ENCODE peak calls at places on chromosomes 6 and 20, in nine cellular contexts. One of them, this sample, is unnamed.

GRCh38 chr6:99810942-99811633 is 182.9 kb downstream of the MCHR2 start:
- DNase-seq in body of pancreas: no peak
- DNase-seq in fibroblast of pulmonary artery: no peak
- DNase-seq in pancreas: no peak
- DNase-seq in psoas muscle: no peak
- DNase-seq in neural crest cell: no peak
- DNase-seq in fibroblast of lung: no peak
- DNase-seq in cardiac fibroblast: no peak
- DNase-seq in mesothelial cell of epicardium: no peak
- DNase-seq in this sample: no peak

GRCh38 chr6:150186129-150186898 is 43.5 kb downstream of the PPP1R14C start:
- DNase-seq in fibroblast of lung: no peak
- DNase-seq in neural crest cell: no peak
- DNase-seq in psoas muscle: no peak
- DNase-seq in cardiac fibroblast: no peak
- DNase-seq in mesothelial cell of epicardium: no peak
- DNase-seq in fibroblast of pulmonary artery: no peak
- DNase-seq in body of pancreas: no peak
- DNase-seq in pancreas: no peak
- DNase-seq in this sample: no peak

GRCh38 chr20:1287306-1287705 is 21.2 kb downstream of the SNPH start:
- DNase-seq in cardiac fibroblast: no peak
- DNase-seq in neural crest cell: no peak
- DNase-seq in fibroblast of pulmonary artery: no peak
- DNase-seq in mesothelial cell of epicardium: no peak
- DNase-seq in psoas muscle: no peak
- DNase-seq in fibroblast of lung: no peak
- DNase-seq in pancreas: no peak
- DNase-seq in body of pancreas: no peak
- DNase-seq in this sample: no peak

GRCh38 chr20:51512645-51513044 is 29.9 kb downstream of the NFATC2 start:
- DNase-seq in body of pancreas: no peak
- DNase-seq in fibroblast of pulmonary artery: no peak
- DNase-seq in fibroblast of lung: no peak
- DNase-seq in mesothelial cell of epicardium: no peak
- DNase-seq in psoas muscle: no peak
- DNase-seq in cardiac fibroblast: no peak
- DNase-seq in pancreas: no peak
- DNase-seq in neural crest cell: no peak
- DNase-seq in this sample: no peak

GRCh38 chr6:4133941-4134838 is 1.2 kb downstream of the ECI2 start:
- DNase-seq in mesothelial cell of epicardium: no peak
- DNase-seq in psoas muscle: no peak
- DNase-seq in cardiac fibroblast: peak; percentile 18
- DNase-seq in body of pancreas: peak; percentile 63
- DNase-seq in fibroblast of pulmonary artery: no peak
- DNase-seq in neural crest cell: no peak
- DNase-seq in fibroblast of lung: peak; percentile 25
- DNase-seq in pancreas: peak; percentile 25
- DNase-seq in this sample: no peak

GRCh38 chr6:127824061-127824460 is 76.8 kb downstream of the THEMIS start:
- DNase-seq in fibroblast of lung: no peak
- DNase-seq in fibroblast of pulmonary artery: no peak
- DNase-seq in psoas muscle: no peak
- DNase-seq in pancreas: no peak
- DNase-seq in body of pancreas: no peak
- DNase-seq in cardiac fibroblast: no peak
- DNase-seq in neural crest cell: no peak
- DNase-seq in mesothelial cell of epicardium: no peak
- DNase-seq in this sample: no peak

GRCh38 chr6:133191323-133191722 is 49.8 kb upstream of the EYA4 start:
- DNase-seq in pancreas: no peak
- DNase-seq in fibroblast of lung: no peak
- DNase-seq in mesothelial cell of epicardium: no peak
- DNase-seq in psoas muscle: no peak
- DNase-seq in neural crest cell: no peak
- DNase-seq in body of pancreas: no peak
- DNase-seq in fibroblast of pulmonary artery: no peak
- DNase-seq in cardiac fibroblast: no peak
- DNase-seq in this sample: no peak

GRCh38 chr6:160036790-160037206 is 67.9 kb downstream of the IGF2R start:
- DNase-seq in cardiac fibroblast: peak; percentile 94
- DNase-seq in fibroblast of pulmonary artery: peak; percentile 83
- DNase-seq in pancreas: no peak
- DNase-seq in mesothelial cell of epicardium: no peak
- DNase-seq in fibroblast of lung: peak; percentile 92
- DNase-seq in psoas muscle: no peak
- DNase-seq in body of pancreas: no peak
- DNase-seq in neural crest cell: no peak
- DNase-seq in this sample: no peak

GRCh38 chr6:165991341-165991740 is 176.3 kb downstream of the TBXT start:
- DNase-seq in neural crest cell: no peak
- DNase-seq in mesothelial cell of epicardium: no peak
- DNase-seq in body of pancreas: no peak
- DNase-seq in psoas muscle: no peak
- DNase-seq in pancreas: no peak
- DNase-seq in fibroblast of pulmonary artery: no peak
- DNase-seq in fibroblast of lung: no peak
- DNase-seq in cardiac fibroblast: no peak
- DNase-seq in this sample: no peak

GRCh38 chr6:18216411-18216810 is 47.9 kb downstream of the DEK start:
- DNase-seq in pancreas: no peak
- DNase-seq in cardiac fibroblast: peak; percentile 82
- DNase-seq in psoas muscle: no peak
- DNase-seq in neural crest cell: no peak
- DNase-seq in fibroblast of pulmonary artery: peak; percentile 39
- DNase-seq in fibroblast of lung: peak; percentile 8
- DNase-seq in mesothelial cell of epicardium: no peak
- DNase-seq in body of pancreas: no peak
- DNase-seq in this sample: no peak

GRCh38 chr6:54981647-54982046 is 135.1 kb downstream of the FAM83B start:
- DNase-seq in cardiac fibroblast: peak; percentile 6
- DNase-seq in neural crest cell: no peak
- DNase-seq in psoas muscle: no peak
- DNase-seq in mesothelial cell of epicardium: no peak
- DNase-seq in fibroblast of lung: peak; percentile 65
- DNase-seq in fibroblast of pulmonary artery: no peak
- DNase-seq in body of pancreas: no peak
- DNase-seq in pancreas: no peak
- DNase-seq in this sample: no peak

GRCh38 chr6:112622036-112622435 is 274.9 kb downstream of the RFPL4B start:
- DNase-seq in cardiac fibroblast: no peak
- DNase-seq in psoas muscle: no peak
- DNase-seq in pancreas: no peak
- DNase-seq in fibroblast of pulmonary artery: peak; percentile 21
- DNase-seq in mesothelial cell of epicardium: no peak
- DNase-seq in fibroblast of lung: peak; percentile 31
- DNase-seq in neural crest cell: no peak
- DNase-seq in body of pancreas: no peak
- DNase-seq in this sample: no peak

GRCh38 chr6:30544666-30545272 is 11.5 kb downstream of the GNL1 start:
- DNase-seq in mesothelial cell of epicardium: no peak
- DNase-seq in body of pancreas: no peak
- DNase-seq in cardiac fibroblast: peak; percentile 81
- DNase-seq in fibroblast of pulmonary artery: peak; percentile 78
- DNase-seq in psoas muscle: no peak
- DNase-seq in neural crest cell: no peak
- DNase-seq in fibroblast of lung: peak; percentile 76
- DNase-seq in pancreas: no peak
- DNase-seq in this sample: no peak

GRCh38 chr6:30541515-30542403 is 14.5 kb downstream of the GNL1 start:
- DNase-seq in psoas muscle: peak; percentile 78
- DNase-seq in fibroblast of lung: peak; percentile 92
- DNase-seq in cardiac fibroblast: peak; percentile 92
- DNase-seq in fibroblast of pulmonary artery: peak; percentile 94
- DNase-seq in body of pancreas: peak; percentile 81
- DNase-seq in mesothelial cell of epicardium: peak; percentile 56
- DNase-seq in pancreas: peak; percentile 54
- DNase-seq in neural crest cell: peak; percentile 74
- DNase-seq in this sample: no peak

GRCh38 chr6:30543824-30544223 is 12.5 kb downstream of the GNL1 start:
- DNase-seq in pancreas: no peak
- DNase-seq in fibroblast of pulmonary artery: no peak
- DNase-seq in cardiac fibroblast: no peak
- DNase-seq in body of pancreas: no peak
- DNase-seq in mesothelial cell of epicardium: no peak
- DNase-seq in neural crest cell: no peak
- DNase-seq in fibroblast of lung: no peak
- DNase-seq in psoas muscle: no peak
- DNase-seq in this sample: no peak

GRCh38 chr6:30542404-30542725 is 13.9 kb downstream of the GNL1 start:
- DNase-seq in cardiac fibroblast: no peak
- DNase-seq in psoas muscle: no peak
- DNase-seq in fibroblast of lung: no peak
- DNase-seq in body of pancreas: no peak
- DNase-seq in neural crest cell: no peak
- DNase-seq in pancreas: no peak
- DNase-seq in fibroblast of pulmonary artery: no peak
- DNase-seq in mesothelial cell of epicardium: no peak
- DNase-seq in this sample: no peak

GRCh38 chr6:30542915-30543314 is 13.4 kb downstream of the GNL1 start:
- DNase-seq in pancreas: no peak
- DNase-seq in body of pancreas: no peak
- DNase-seq in fibroblast of lung: peak; percentile 24
- DNase-seq in psoas muscle: no peak
- DNase-seq in neural crest cell: no peak
- DNase-seq in mesothelial cell of epicardium: no peak
- DNase-seq in fibroblast of pulmonary artery: peak; percentile 21
- DNase-seq in cardiac fibroblast: peak; percentile 28
- DNase-seq in this sample: no peak
- TF ChIP-seq CTCF in pancreas: no peak
- TF ChIP-seq CTCF in body of pancreas: no peak
- TF ChIP-seq CTCF in fibroblast of lung: peak; percentile 2
- TF ChIP-seq CTCF in psoas muscle: no peak
- TF ChIP-seq CTCF in neural crest cell: no peak
- TF ChIP-seq CTCF in mesothelial cell of epicardium: no peak
- TF ChIP-seq CTCF in fibroblast of pulmonary artery: peak; percentile 12
- TF ChIP-seq CTCF in cardiac fibroblast: no peak
- TF ChIP-seq CTCF in this sample: no peak

DNA sequence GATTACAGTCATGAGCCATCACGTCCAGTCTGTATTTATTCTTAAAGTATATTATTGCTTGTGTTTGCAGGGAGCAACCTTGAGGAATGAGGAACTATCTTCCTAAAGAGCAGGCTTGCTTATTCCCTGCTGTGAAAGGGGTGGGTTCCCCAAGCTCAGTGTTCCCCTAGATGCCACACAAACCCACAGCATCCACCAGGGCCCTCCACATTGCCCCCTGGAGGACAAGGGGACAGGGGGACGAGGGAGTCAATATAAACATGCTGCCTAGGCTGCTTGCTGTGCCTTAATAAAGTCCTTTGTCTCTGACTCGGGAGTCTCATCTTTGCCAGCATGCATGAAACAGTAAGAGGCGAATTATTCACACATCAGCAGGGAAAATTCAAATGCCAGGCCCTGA is 8.0 kb upstream of the IDH3B start:
- DNase-seq in pancreas: no peak
- DNase-seq in mesothelial cell of epicardium: no peak
- DNase-seq in cardiac fibroblast: no peak
- DNase-seq in neural crest cell: no peak
- DNase-seq in body of pancreas: no peak
- DNase-seq in psoas muscle: no peak
- DNase-seq in fibroblast of pulmonary artery: no peak
- DNase-seq in fibroblast of lung: no peak
- DNase-seq in this sample: no peak
- TF ChIP-seq CTCF in pancreas: no peak
- TF ChIP-seq CTCF in mesothelial cell of epicardium: no peak
- TF ChIP-seq CTCF in cardiac fibroblast: peak; percentile 13
- TF ChIP-seq CTCF in neural crest cell: no peak
- TF ChIP-seq CTCF in body of pancreas: no peak
- TF ChIP-seq CTCF in psoas muscle: no peak
- TF ChIP-seq CTCF in fibroblast of pulmonary artery: peak; percentile 16
- TF ChIP-seq CTCF in fibroblast of lung: peak; percentile 4
- TF ChIP-seq CTCF in this sample: no peak

GRCh38 chr6:41426888-41427641 is 91.7 kb downstream of the NCR2 start:
- DNase-seq in fibroblast of lung: no peak
- DNase-seq in psoas muscle: no peak
- DNase-seq in cardiac fibroblast: no peak
- DNase-seq in mesothelial cell of epicardium: no peak
- DNase-seq in body of pancreas: no peak
- DNase-seq in neural crest cell: no peak
- DNase-seq in pancreas: no peak
- DNase-seq in fibroblast of pulmonary artery: no peak
- DNase-seq in this sample: no peak

GRCh38 chr6:41428995-41429417 is 93.6 kb downstream of the NCR2 start:
- DNase-seq in psoas muscle: peak; percentile 69
- DNase-seq in body of pancreas: no peak
- DNase-seq in fibroblast of pulmonary artery: peak; percentile 13
- DNase-seq in cardiac fibroblast: peak; percentile 47
- DNase-seq in pancreas: no peak
- DNase-seq in fibroblast of lung: peak; percentile 16
- DNase-seq in neural crest cell: no peak
- DNase-seq in mesothelial cell of epicardium: no peak
- DNase-seq in this sample: no peak

GRCh38 chr6:41428402-41428994 is 93.1 kb downstream of the NCR2 start:
- DNase-seq in neural crest cell: no peak
- DNase-seq in fibroblast of lung: no peak
- DNase-seq in pancreas: no peak
- DNase-seq in cardiac fibroblast: no peak
- DNase-seq in mesothelial cell of epicardium: no peak
- DNase-seq in psoas muscle: no peak
- DNase-seq in body of pancreas: no peak
- DNase-seq in fibroblast of pulmonary artery: no peak
- DNase-seq in this sample: no peak

GRCh38 chr6:41426438-41426851 is 91.0 kb downstream of the NCR2 start:
- DNase-seq in body of pancreas: no peak
- DNase-seq in fibroblast of lung: no peak
- DNase-seq in pancreas: no peak
- DNase-seq in neural crest cell: no peak
- DNase-seq in fibroblast of pulmonary artery: no peak
- DNase-seq in cardiac fibroblast: no peak
- DNase-seq in psoas muscle: no peak
- DNase-seq in mesothelial cell of epicardium: no peak
- DNase-seq in this sample: no peak

GRCh38 chr6:41427642-41428401 is 92.4 kb downstream of the NCR2 start:
- DNase-seq in pancreas: peak; percentile 79
- DNase-seq in fibroblast of pulmonary artery: no peak
- DNase-seq in fibroblast of lung: no peak
- DNase-seq in psoas muscle: peak; percentile 74
- DNase-seq in body of pancreas: peak; percentile 81
- DNase-seq in neural crest cell: peak; percentile 25
- DNase-seq in cardiac fibroblast: no peak
- DNase-seq in mesothelial cell of epicardium: no peak
- DNase-seq in this sample: no peak
- TF ChIP-seq CTCF in pancreas: no peak
- TF ChIP-seq CTCF in fibroblast of pulmonary artery: no peak
- TF ChIP-seq CTCF in fibroblast of lung: no peak
- TF ChIP-seq CTCF in psoas muscle: peak; percentile 16
- TF ChIP-seq CTCF in body of pancreas: peak; percentile 16
- TF ChIP-seq CTCF in neural crest cell: peak; percentile 22
- TF ChIP-seq CTCF in cardiac fibroblast: no peak
- TF ChIP-seq CTCF in mesothelial cell of epicardium: peak; percentile 12
- TF ChIP-seq CTCF in this sample: no peak

DNA sequence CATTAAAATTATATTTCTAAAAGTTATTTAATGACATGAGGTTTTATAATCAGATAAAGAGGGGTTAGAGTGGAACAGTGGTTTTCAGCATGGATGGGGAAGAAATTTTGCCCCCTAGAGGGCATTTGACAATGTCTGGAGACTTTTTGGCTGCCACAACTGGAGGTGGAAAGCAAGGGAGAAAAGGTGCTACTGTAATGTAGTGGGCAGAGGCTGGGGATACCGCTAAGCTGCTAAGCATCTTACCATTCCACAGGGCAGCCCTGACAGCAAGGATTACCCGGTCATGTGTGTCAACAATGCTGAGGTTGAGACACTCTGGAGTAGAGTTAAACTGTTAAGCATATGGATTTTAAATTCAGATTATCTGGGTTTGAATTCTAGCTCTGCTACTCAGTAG is 52.9 kb upstream of the FABP7 start:
- DNase-seq in fibroblast of pulmonary artery: peak; percentile 33
- DNase-seq in mesothelial cell of epicardium: no peak
- DNase-seq in neural crest cell: no peak
- DNase-seq in pancreas: no peak
- DNase-seq in fibroblast of lung: peak; percentile 45
- DNase-seq in body of pancreas: peak; percentile 13
- DNase-seq in psoas muscle: no peak
- DNase-seq in cardiac fibroblast: peak; percentile 48
- DNase-seq in this sample: no peak
- TF ChIP-seq CTCF in fibroblast of pulmonary artery: peak; percentile 73
- TF ChIP-seq CTCF in mesothelial cell of epicardium: peak; percentile 57
- TF ChIP-seq CTCF in neural crest cell: peak; percentile 65
- TF ChIP-seq CTCF in pancreas: peak; percentile 40
- TF ChIP-seq CTCF in fibroblast of lung: peak; percentile 79
- TF ChIP-seq CTCF in body of pancreas: peak; percentile 35
- TF ChIP-seq CTCF in psoas muscle: peak; percentile 33
- TF ChIP-seq CTCF in cardiac fibroblast: peak; percentile 63
- TF ChIP-seq CTCF in this sample: no peak